ENCODE peak calls at places on chromosome 1, in five cellular contexts. J, M, Z, N and T are unnamed samples.

GRCh38 chr1:7539772-7540175 is 231.3 kb upstream of the VAMP3 start:
- DNase-seq in J (no peak), M (no peak), Z (peak), N (no peak), T (peak)

GRCh38 chr1:181175955-181176354 is 87.5 kb downstream of the IER5 start:
- DNase-seq in J (no peak), M (no peak), Z (no peak), N (no peak), T (no peak)

GRCh38 chr1:201683397-201683796 is 144.5 kb downstream of the NAV1 start:
- DNase-seq in J (no peak), M (no peak), Z (no peak), N (no peak), T (no peak)

GRCh38 chr1:248243204-248243603 is 12.0 kb downstream of the OR2M4 start:
- DNase-seq in J (peak), M (no peak), Z (peak), N (peak), T (no peak)

GRCh38 chr1:11927866-11928592 is 1.8 kb upstream of the KIAA2013 start:
- DNase-seq in J (peak), M (no peak), Z (no peak), N (peak), T (no peak)

GRCh38 chr1:12548279-12549105 is 69.5 kb downstream of the DHRS3 start:
- DNase-seq in J (no peak), M (no peak), Z (no peak), N (no peak), T (no peak)

GRCh38 chr1:152053375-152053774 is 16.6 kb upstream of the S100A11 start:
- DNase-seq in J (no peak), M (no peak), Z (no peak), N (no peak), T (peak)

GRCh38 chr1:217770895-217771294 is 139.8 kb downstream of the SPATA17 start:
- DNase-seq in J (no peak), M (no peak), Z (no peak), N (no peak), T (no peak)

GRCh38 chr1:55506686-55507577 is 291.8 kb upstream of the USP24 start:
- DNase-seq in J (peak), M (no peak), Z (no peak), N (no peak), T (no peak)